ENCODE peak calls at places on chromosomes 5 and 9, in four cellular contexts. One of them, this sample, is unnamed.

GRCh38 chr9:17398351-17398750 is 180.5 kb upstream of the SH3GL2 start:
- DNase-seq in ascending aorta: no peak
- DNase-seq in fibroblast of pulmonary artery: peak
- DNase-seq in brain microvascular endothelial cell: no peak
- DNase-seq in this sample: no peak

GRCh38 chr9:130138791-130139190 is 33.4 kb upstream of the NCS1 start:
- DNase-seq in ascending aorta: peak
- DNase-seq in fibroblast of pulmonary artery: peak
- DNase-seq in brain microvascular endothelial cell: peak
- DNase-seq in this sample: no peak

GRCh38 chr9:91315191-91315590 is 46.5 kb downstream of the AUH start:
- DNase-seq in brain microvascular endothelial cell: no peak
- DNase-seq in ascending aorta: no peak
- DNase-seq in fibroblast of pulmonary artery: no peak
- DNase-seq in this sample: no peak

GRCh38 chr9:79489241-79490000 is 82.3 kb upstream of the TLE4 start:
- DNase-seq in brain microvascular endothelial cell: peak
- DNase-seq in ascending aorta: no peak
- DNase-seq in fibroblast of pulmonary artery: peak
- DNase-seq in this sample: no peak

GRCh38 chr5:143152445-143152844 is 251.0 kb downstream of the NR3C1 start:
- DNase-seq in brain microvascular endothelial cell: no peak
- DNase-seq in ascending aorta: no peak
- DNase-seq in fibroblast of pulmonary artery: no peak
- DNase-seq in this sample: no peak

GRCh38 chr5:119404033-119404432 is 48.2 kb downstream of the TNFAIP8 start:
- DNase-seq in brain microvascular endothelial cell: no peak
- DNase-seq in fibroblast of pulmonary artery: no peak
- DNase-seq in ascending aorta: no peak
- DNase-seq in this sample: no peak

GRCh38 chr5:109921735-109922395 is 232.1 kb downstream of the MAN2A1 start:
- DNase-seq in ascending aorta: no peak
- DNase-seq in fibroblast of pulmonary artery: no peak
- DNase-seq in brain microvascular endothelial cell: no peak
- DNase-seq in this sample: no peak

GRCh38 chr9:27924502-27924901 is 351.2 kb upstream of the C9orf72 start:
- DNase-seq in ascending aorta: no peak
- DNase-seq in fibroblast of pulmonary artery: no peak
- DNase-seq in brain microvascular endothelial cell: peak
- DNase-seq in this sample: no peak

GRCh38 chr5:172694061-172694460 is 53.0 kb downstream of the NEURL1B start:
- DNase-seq in fibroblast of pulmonary artery: no peak
- DNase-seq in ascending aorta: no peak
- DNase-seq in brain microvascular endothelial cell: no peak
- DNase-seq in this sample: no peak

GRCh38 chr9:136012651-136013050 is 51.5 kb upstream of the UBAC1 start:
- DNase-seq in ascending aorta: no peak
- DNase-seq in brain microvascular endothelial cell: no peak
- DNase-seq in fibroblast of pulmonary artery: peak
- DNase-seq in this sample: no peak

GRCh38 chr5:160539431-160539830 is 117.8 kb downstream of the PTTG1 start:
- DNase-seq in ascending aorta: no peak
- DNase-seq in fibroblast of pulmonary artery: no peak
- DNase-seq in brain microvascular endothelial cell: no peak
- DNase-seq in this sample: no peak

GRCh38 chr9:137488330-137488653 is 29.2 kb upstream of the NSMF start:
- DNase-seq in ascending aorta: no peak
- DNase-seq in brain microvascular endothelial cell: no peak
- DNase-seq in fibroblast of pulmonary artery: peak
- DNase-seq in this sample: no peak

GRCh38 chr9:114246558-114246957 is 76.3 kb upstream of the ORM1 start:
- DNase-seq in brain microvascular endothelial cell: no peak
- DNase-seq in ascending aorta: no peak
- DNase-seq in fibroblast of pulmonary artery: no peak
- DNase-seq in this sample: no peak

GRCh38 chr5:64214152-64214551 is 48.5 kb downstream of the RNF180 start:
- DNase-seq in fibroblast of pulmonary artery: no peak
- DNase-seq in brain microvascular endothelial cell: no peak
- DNase-seq in ascending aorta: no peak
- DNase-seq in this sample: no peak

GRCh38 chr5:31218978-31219377 is 25.5 kb downstream of the CDH6 start:
- DNase-seq in ascending aorta: no peak
- DNase-seq in fibroblast of pulmonary artery: no peak
- DNase-seq in brain microvascular endothelial cell: no peak
- DNase-seq in this sample: no peak

GRCh38 chr5:108259306-108259705 is 122.6 kb downstream of the FBXL17 start:
- DNase-seq in fibroblast of pulmonary artery: peak
- DNase-seq in brain microvascular endothelial cell: no peak
- DNase-seq in ascending aorta: no peak
- DNase-seq in this sample: no peak

GRCh38 chr5:171724771-171725609 is 60.6 kb upstream of the SMIM23 start:
- DNase-seq in ascending aorta: no peak
- DNase-seq in fibroblast of pulmonary artery: no peak
- DNase-seq in brain microvascular endothelial cell: no peak
- DNase-seq in this sample: no peak

GRCh38 chr5:153678617-153679329 is 188.3 kb downstream of the GRIA1 start:
- DNase-seq in fibroblast of pulmonary artery: peak
- DNase-seq in brain microvascular endothelial cell: no peak
- DNase-seq in ascending aorta: no peak
- DNase-seq in this sample: no peak

GRCh38 chr5:115637507-115637906 is 11.7 kb upstream of the TMED7 start:
- DNase-seq in brain microvascular endothelial cell: no peak
- DNase-seq in ascending aorta: no peak
- DNase-seq in fibroblast of pulmonary artery: no peak
- DNase-seq in this sample: no peak

GRCh38 chr9:31588010-31588409 is 796.4 kb upstream of the ACO1 start:
- DNase-seq in fibroblast of pulmonary artery: no peak
- DNase-seq in brain microvascular endothelial cell: no peak
- DNase-seq in ascending aorta: no peak
- DNase-seq in this sample: no peak

GRCh38 chr9:122374885-122375420 is 4.1 kb downstream of the PTGS1 start:
- DNase-seq in brain microvascular endothelial cell: peak
- DNase-seq in fibroblast of pulmonary artery: peak
- DNase-seq in ascending aorta: peak
- DNase-seq in this sample: no peak

GRCh38 chr9:85478847-85479246 is 262.9 kb downstream of the AGTPBP1 start:
- DNase-seq in brain microvascular endothelial cell: no peak
- DNase-seq in fibroblast of pulmonary artery: no peak
- DNase-seq in ascending aorta: no peak
- DNase-seq in this sample: no peak

GRCh38 chr9:128067898-128068655 is at the start of gene SLC25A25:
- DNase-seq in ascending aorta: peak
- DNase-seq in brain microvascular endothelial cell: peak
- DNase-seq in fibroblast of pulmonary artery: peak
- DNase-seq in this sample: peak

GRCh38 chr9:128072144-128073021 is 4.4 kb downstream of the SLC25A25 start:
- DNase-seq in ascending aorta: peak
- DNase-seq in brain microvascular endothelial cell: peak
- DNase-seq in fibroblast of pulmonary artery: peak
- DNase-seq in this sample: peak

GRCh38 chr9:128073260-128073886 is 5.3 kb downstream of the SLC25A25 start:
- DNase-seq in ascending aorta: no peak
- DNase-seq in fibroblast of pulmonary artery: no peak
- DNase-seq in brain microvascular endothelial cell: no peak
- DNase-seq in this sample: no peak

GRCh38 chr9:128068656-128069221 is 707 bp downstream of the SLC25A25 start:
- DNase-seq in ascending aorta: no peak
- DNase-seq in brain microvascular endothelial cell: no peak
- DNase-seq in fibroblast of pulmonary artery: no peak
- DNase-seq in this sample: no peak

GRCh38 chr9:128070874-128071273 is 2.8 kb downstream of the SLC25A25 start:
- DNase-seq in ascending aorta: no peak
- DNase-seq in fibroblast of pulmonary artery: no peak
- DNase-seq in brain microvascular endothelial cell: no peak
- DNase-seq in this sample: no peak
- H3K4me3 ChIP-seq in ascending aorta: peak
- H3K4me3 ChIP-seq in fibroblast of pulmonary artery: no peak
- H3K4me3 ChIP-seq in brain microvascular endothelial cell: no peak
- H3K4me3 ChIP-seq in this sample: no peak

DNA sequence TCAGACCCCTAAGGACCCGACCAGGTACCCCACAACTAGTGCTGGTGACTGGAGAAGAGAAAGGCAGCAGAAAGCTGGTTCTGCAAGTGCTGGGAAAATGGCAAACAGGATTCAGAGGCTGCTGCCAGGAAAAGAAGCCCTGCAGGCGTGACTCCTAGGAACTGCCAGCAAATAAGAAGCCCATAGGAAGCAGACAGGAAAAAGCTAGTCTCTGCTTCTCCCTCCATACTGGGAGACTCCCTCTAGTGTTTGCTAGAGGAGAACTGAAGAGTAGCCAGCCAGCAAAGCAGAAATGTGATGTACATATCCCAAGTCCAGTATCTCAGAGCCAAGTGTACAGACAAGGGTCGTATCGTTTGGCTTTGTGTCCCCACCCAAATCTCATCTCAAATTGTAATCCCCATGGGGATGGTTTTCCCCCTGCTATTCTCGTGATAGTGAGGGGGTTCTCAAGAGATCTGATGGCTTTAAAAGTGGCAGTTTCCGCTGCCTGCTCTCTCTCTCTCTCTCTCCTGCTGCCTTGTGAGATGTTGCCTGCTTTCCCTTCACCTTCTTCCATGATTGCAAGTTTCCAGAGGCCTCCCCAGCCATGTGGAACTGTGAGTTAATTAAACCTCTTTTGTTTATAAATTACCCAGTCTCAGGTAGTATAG is 38.1 kb upstream of the TUSC1 start:
- DNase-seq in fibroblast of pulmonary artery: peak
- DNase-seq in ascending aorta: no peak
- DNase-seq in brain microvascular endothelial cell: peak
- DNase-seq in this sample: no peak
- TF ChIP-seq CTCF in fibroblast of pulmonary artery: peak
- TF ChIP-seq CTCF in ascending aorta: peak
- TF ChIP-seq CTCF in brain microvascular endothelial cell: peak
- TF ChIP-seq CTCF in this sample: no peak

GRCh38 chr5:7851240-7851592 is 283 bp upstream of the CFAP90 start:
- DNase-seq in ascending aorta: no peak
- DNase-seq in brain microvascular endothelial cell: no peak
- DNase-seq in fibroblast of pulmonary artery: no peak
- DNase-seq in this sample: no peak

GRCh38 chr5:7849531-7850240 is 1.2 kb downstream of the CFAP90 start:
- DNase-seq in brain microvascular endothelial cell: no peak
- DNase-seq in fibroblast of pulmonary artery: no peak
- DNase-seq in ascending aorta: no peak
- DNase-seq in this sample: no peak

GRCh38 chr5:7850241-7850532 is 746 bp downstream of the CFAP90 start:
- DNase-seq in fibroblast of pulmonary artery: no peak
- DNase-seq in ascending aorta: no peak
- DNase-seq in brain microvascular endothelial cell: no peak
- DNase-seq in this sample: no peak

GRCh38 chr5:7851617-7852289 is 820 bp upstream of the CFAP90 start:
- DNase-seq in ascending aorta: no peak
- DNase-seq in fibroblast of pulmonary artery: no peak
- DNase-seq in brain microvascular endothelial cell: no peak
- DNase-seq in this sample: no peak

DNA sequence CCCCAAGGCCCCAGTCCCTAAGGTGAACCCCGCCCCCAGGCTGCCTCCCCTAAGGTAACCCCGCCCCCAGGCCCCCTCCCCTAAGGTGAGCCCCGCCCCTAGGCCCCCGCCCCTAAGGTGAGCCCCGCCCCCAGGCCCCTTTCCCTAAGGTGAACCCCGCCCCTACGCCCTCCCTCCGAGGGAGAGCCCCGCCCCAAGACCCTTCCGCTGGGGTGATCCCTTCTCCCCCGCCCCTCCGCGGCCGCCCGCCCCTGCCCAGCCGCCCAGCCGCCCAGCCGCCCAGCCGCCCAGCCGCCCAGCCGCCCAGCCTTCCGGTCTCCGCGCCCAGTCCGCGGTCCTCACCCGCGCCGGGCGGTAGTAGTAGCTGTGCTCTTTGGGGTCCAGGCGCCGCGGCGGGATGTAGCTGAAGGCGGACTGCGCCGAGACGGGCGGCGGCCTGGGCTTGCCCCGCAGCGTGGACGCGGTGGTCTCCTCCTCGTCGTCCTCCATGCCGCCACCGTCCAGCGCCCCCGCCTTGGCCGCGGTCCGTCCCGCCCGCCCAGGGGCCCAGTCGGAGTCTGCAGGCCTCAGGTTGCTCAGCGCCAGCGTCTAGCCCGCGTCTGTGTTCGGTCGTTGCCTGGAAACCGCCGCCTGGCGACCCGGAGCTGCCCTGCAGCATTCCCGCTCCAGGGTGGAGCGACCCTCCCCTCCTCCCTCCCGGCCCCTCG is at the start of gene CFAP90:
- DNase-seq in fibroblast of pulmonary artery: peak
- DNase-seq in brain microvascular endothelial cell: peak
- DNase-seq in ascending aorta: no peak
- DNase-seq in this sample: no peak
- H3K4me3 ChIP-seq in fibroblast of pulmonary artery: peak
- H3K4me3 ChIP-seq in brain microvascular endothelial cell: peak
- H3K4me3 ChIP-seq in ascending aorta: peak
- H3K4me3 ChIP-seq in this sample: no peak

GRCh38 chr9:128414461-128414860 is 6.2 kb upstream of the CERCAM start:
- DNase-seq in fibroblast of pulmonary artery: no peak
- DNase-seq in ascending aorta: no peak
- DNase-seq in brain microvascular endothelial cell: no peak
- DNase-seq in this sample: no peak
- TF ChIP-seq CTCF in fibroblast of pulmonary artery: peak
- TF ChIP-seq CTCF in ascending aorta: no peak
- TF ChIP-seq CTCF in brain microvascular endothelial cell: peak
- TF ChIP-seq CTCF in this sample: peak

GRCh38 chr9:113012492-113012891 is 500 bp upstream of the ZNF883 start:
- DNase-seq in brain microvascular endothelial cell: no peak
- DNase-seq in fibroblast of pulmonary artery: no peak
- DNase-seq in ascending aorta: no peak
- DNase-seq in this sample: no peak
- H3K4me3 ChIP-seq in brain microvascular endothelial cell: peak
- H3K4me3 ChIP-seq in fibroblast of pulmonary artery: peak
- H3K4me3 ChIP-seq in ascending aorta: peak
- H3K4me3 ChIP-seq in this sample: no peak

GRCh38 chr5:983568-983967 is 25.0 kb upstream of the NKD2 start:
- DNase-seq in fibroblast of pulmonary artery: no peak
- DNase-seq in ascending aorta: no peak
- DNase-seq in brain microvascular endothelial cell: no peak
- DNase-seq in this sample: no peak

GRCh38 chr5:980941-981340 is 27.7 kb upstream of the NKD2 start:
- DNase-seq in fibroblast of pulmonary artery: no peak
- DNase-seq in ascending aorta: no peak
- DNase-seq in brain microvascular endothelial cell: no peak
- DNase-seq in this sample: no peak

GRCh38 chr5:981466-981865 is 27.1 kb upstream of the NKD2 start:
- DNase-seq in ascending aorta: no peak
- DNase-seq in fibroblast of pulmonary artery: no peak
- DNase-seq in brain microvascular endothelial cell: no peak
- DNase-seq in this sample: no peak

GRCh38 chr5:983238-983524 is 25.4 kb upstream of the NKD2 start:
- DNase-seq in ascending aorta: no peak
- DNase-seq in brain microvascular endothelial cell: no peak
- DNase-seq in fibroblast of pulmonary artery: no peak
- DNase-seq in this sample: no peak

GRCh38 chr5:982377-983237 is 26.0 kb upstream of the NKD2 start:
- DNase-seq in ascending aorta: peak
- DNase-seq in brain microvascular endothelial cell: no peak
- DNase-seq in fibroblast of pulmonary artery: no peak
- DNase-seq in this sample: no peak
- TF ChIP-seq CTCF in ascending aorta: no peak
- TF ChIP-seq CTCF in brain microvascular endothelial cell: peak
- TF ChIP-seq CTCF in fibroblast of pulmonary artery: peak
- TF ChIP-seq CTCF in this sample: peak